ENCODE peak calls at places on chromosome 9, in ten cellular contexts. I is MCF 10A; T is HT1080; L is HTR-8/SVneo; D is fibroblast of pulmonary artery; S is cardiac fibroblast; G is stimulated activated CD4-positive, alpha-beta T cell treated with anti-CD3 and anti-CD28 coated beads, Interleukin-2, amount 100 ng/mL, for 24 hours; A is NCI-H524; W is colonic mucosa; N is heart left ventricle. M is an unnamed sample.

GRCh38 chr9:110997847-110998246 is 40.4 kb downstream of the LPAR1 start:
- DNase-seq in I (no peak), T (no peak), L (no peak), D (no peak), S (no peak), G (no peak), A (no peak), W (no peak), N (no peak), M (no peak)

GRCh38 chr9:86706391-86706790 is 240.9 kb downstream of the GAS1 start:
- DNase-seq in I (no peak), T (peak), L (no peak), D (peak), S (peak), G (no peak), A (no peak), W (no peak), N (no peak), M (no peak)

GRCh38 chr9:97525451-97525850 is 24.0 kb downstream of the TMOD1 start:
- DNase-seq in I (peak), T (no peak), L (peak), D (no peak), S (no peak), G (no peak), A (no peak), W (no peak), N (no peak), M (no peak)

GRCh38 chr9:110047955-110048472 is 159.9 kb downstream of the C9orf152 start:
- DNase-seq in I (no peak), T (no peak), L (no peak), D (no peak), S (no peak), G (no peak), A (peak), W (no peak), N (no peak), M (no peak)

GRCh38 chr9:71253021-71253420 is 131.6 kb upstream of the TRPM3 start:
- DNase-seq in I (peak), T (no peak), L (no peak), D (no peak), S (no peak), G (no peak), A (no peak), W (no peak), N (no peak), M (no peak)

GRCh38 chr9:15461601-15462000 is 38.9 kb downstream of the SNAPC3 start:
- DNase-seq in I (no peak), T (no peak), L (no peak), D (no peak), S (no peak), G (no peak), A (no peak), W (no peak), N (no peak), M (no peak)

GRCh38 chr9:76583256-76583655 is 124.3 kb downstream of the GCNT1 start:
- DNase-seq in I (peak), T (no peak), L (no peak), D (no peak), S (no peak), G (no peak), A (no peak), W (no peak), N (no peak), M (no peak)

GRCh38 chr9:113648048-113648447 is 184.5 kb downstream of the RGS3 start:
- DNase-seq in I (no peak), T (no peak), L (no peak), D (no peak), S (no peak), G (no peak), A (no peak), W (no peak), N (no peak), M (no peak)

GRCh38 chr9:5579881-5580280 is 49.0 kb upstream of the RIC1 start:
- DNase-seq in I (no peak), T (no peak), L (no peak), D (no peak), S (no peak), G (no peak), A (no peak), W (no peak), N (no peak), M (no peak)

GRCh38 chr9:119963798-119964372 is 594.6 kb upstream of the BRINP1 start:
- DNase-seq in I (peak), T (peak), L (peak), D (peak), S (peak), G (no peak), A (no peak), W (no peak), N (no peak), M (peak)

GRCh38 chr9:94757158-94757557 is 30.7 kb downstream of the AOPEP start:
- DNase-seq in I (no peak), T (peak), L (no peak), D (peak), S (peak), G (no peak), A (no peak), W (no peak), N (no peak), M (peak)

M was measured in COLO829.